ENCODE peak calls at places on chromosome 1, in eight cellular contexts. Y is left ventricle myocardium inferior, R is fibroblast of mammary gland, A is left lung, H is uterus, T is foreskin fibroblast, X is HFF-Myc, F is esophagus squamous epithelium. J is an unnamed sample.

GRCh38 chr1:223840254-223840653 is 5.5 kb downstream of the TP53BP2 start:
- DNase-seq in Y (no peak), R (no peak), A (no peak), H (no peak), T (no peak), X (no peak), F (no peak), J (no peak)

GRCh38 chr1:93331412-93331811 is 14.3 kb upstream of the DR1 start:
- DNase-seq in Y (no peak), R (no peak), A (no peak), H (no peak), T (peak; percentile 64), X (no peak), F (no peak), J (no peak)

GRCh38 chr1:165397945-165398344 is 41.4 kb upstream of the LMX1A start:
- DNase-seq in Y (no peak), R (peak; percentile 84), A (no peak), H (no peak), T (peak; percentile 91), X (peak; percentile 71), F (no peak), J (no peak)

GRCh38 chr1:223700942-223701637 is 11.2 kb upstream of the CAPN2 start:
- DNase-seq in Y (no peak), R (peak; percentile 96), A (peak; percentile 64), H (peak; percentile 63), T (peak; percentile 98), X (peak; percentile 86), F (no peak), J (peak; percentile 97)

GRCh38 chr1:61083799-61084385 is 1.5 kb downstream of the NFIA start:
- DNase-seq in Y (no peak), R (no peak), A (no peak), H (no peak), T (no peak), X (no peak), F (no peak), J (no peak)

GRCh38 chr1:95309031-95309459 is 75.0 kb downstream of the RWDD3 start:
- DNase-seq in Y (no peak), R (peak; percentile 50), A (no peak), H (no peak), T (peak; percentile 72), X (no peak), F (no peak), J (no peak)

GRCh38 chr1:53111073-53111556 is 31.3 kb downstream of the SLC1A7 start:
- DNase-seq in Y (no peak), R (peak; percentile 17), A (peak; percentile 56), H (no peak), T (no peak), X (no peak), F (no peak), J (no peak)

GRCh38 chr1:158163000-158163947 is 17.4 kb upstream of the CD1D start:
- DNase-seq in Y (no peak), R (no peak), A (no peak), H (no peak), T (no peak), X (no peak), F (no peak), J (no peak)

GRCh38 chr1:181430015-181430657 is 53.2 kb upstream of the CACNA1E start:
- DNase-seq in Y (no peak), R (no peak), A (no peak), H (no peak), T (no peak), X (no peak), F (no peak), J (no peak)

GRCh38 chr1:21919520-21919919 is 17.6 kb downstream of the HSPG2 start:
- DNase-seq in Y (no peak), R (peak; percentile 81), A (no peak), H (no peak), T (peak; percentile 89), X (no peak), F (no peak), J (no peak)

GRCh38 chr1:1237874-1238701 is 6.1 kb downstream of the B3GALT6 start:
- DNase-seq in Y (no peak), R (no peak), A (no peak), H (no peak), T (no peak), X (no peak), F (no peak), J (no peak)
- H3K4me3 ChIP-seq in Y (no peak overlapping the region), R (no peak overlapping the region), A (no peak overlapping the region), H (no peak overlapping the region), T (no peak overlapping the region), X (no peak overlapping the region), F (no peak overlapping the region), J (no peak overlapping the region)

GRCh38 chr1:18807334-18808063 is 52.0 kb downstream of the TAS1R2 start:
- DNase-seq in Y (no peak), R (no peak), A (no peak), H (no peak), T (no peak), X (no peak), F (no peak), J (no peak)

GRCh38 chr1:18805116-18805515 is 54.3 kb downstream of the TAS1R2 start:
- DNase-seq in Y (no peak), R (no peak), A (no peak), H (no peak), T (no peak), X (no peak), F (no peak), J (no peak)

GRCh38 chr1:18803859-18804258 is 55.6 kb downstream of the TAS1R2 start:
- DNase-seq in Y (no peak), R (no peak), A (no peak), H (no peak), T (no peak), X (no peak), F (no peak), J (no peak)

GRCh38 chr1:18808561-18808960 is 50.9 kb downstream of the TAS1R2 start:
- DNase-seq in Y (no peak), R (no peak), A (no peak), H (no peak), T (no peak), X (no peak), F (no peak), J (no peak)

DNA sequence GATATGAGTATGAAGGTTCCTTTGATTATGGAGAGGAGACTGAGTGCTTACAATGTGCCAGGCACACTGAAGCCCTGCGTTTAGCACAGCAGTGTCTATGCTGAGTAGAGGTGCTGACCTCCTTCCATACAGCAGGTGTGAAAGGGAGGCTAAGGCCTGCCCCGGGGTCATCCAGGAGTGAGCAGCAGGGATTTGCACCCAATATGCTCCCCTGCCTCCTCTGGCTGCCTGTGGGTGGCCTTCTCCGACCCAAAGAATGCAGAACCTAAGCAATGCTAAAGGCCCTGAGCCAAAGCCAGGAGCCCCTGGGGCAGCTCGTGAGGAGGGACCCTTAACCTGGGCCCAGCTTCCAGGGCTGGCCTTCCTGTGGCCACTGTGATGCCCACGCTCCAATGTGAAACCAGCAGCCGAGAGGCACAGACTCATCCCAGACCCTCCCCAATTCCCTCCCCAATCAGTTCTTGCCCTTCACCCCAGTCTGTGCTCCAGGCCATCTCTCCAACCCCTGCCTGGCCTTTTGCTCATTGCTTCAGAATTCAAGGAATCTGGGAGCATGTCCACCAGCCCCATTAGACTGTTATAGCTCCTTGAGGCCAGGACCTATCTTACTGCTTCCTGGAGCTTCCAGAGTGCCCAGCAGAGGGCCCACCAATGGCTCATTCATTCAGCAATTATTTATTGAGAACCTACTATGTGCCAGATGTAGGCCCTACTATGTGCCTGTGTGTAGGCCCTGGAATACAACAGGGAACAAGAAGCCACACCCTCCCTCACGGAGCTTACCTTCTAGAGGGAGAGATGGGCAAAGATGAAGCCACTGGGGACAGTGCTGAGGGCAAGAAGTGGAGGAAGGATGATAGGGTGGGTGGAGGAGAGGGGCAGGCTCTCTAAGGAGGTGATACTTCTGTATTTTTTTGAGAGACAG is 53.3 kb downstream of the TAS1R2 start:
- DNase-seq in Y (no peak), R (no peak), A (no peak), H (no peak), T (peak; percentile 21), X (no peak), F (no peak), J (no peak)
- TF ChIP-seq CTCF in Y (no peak), R (no peak), A (no peak), H (no peak), T (no peak), X (no peak), F (no peak), J (no peak)

GRCh38 chr1:30879940-30880339 is 28.6 kb downstream of the SDC3 start:
- DNase-seq in Y (no peak), R (no peak), A (no peak), H (no peak), T (no peak), X (no peak), F (no peak), J (no peak)

GRCh38 chr1:30878559-30878958 is 30.0 kb downstream of the SDC3 start:
- DNase-seq in Y (no peak), R (no peak), A (no peak), H (no peak), T (no peak), X (no peak), F (no peak), J (no peak)

GRCh38 chr1:30880631-30881155 is 27.9 kb downstream of the SDC3 start:
- DNase-seq in Y (no peak), R (no peak), A (no peak), H (no peak), T (no peak), X (no peak), F (no peak), J (no peak)

GRCh38 chr1:30878016-30878415 is 30.5 kb downstream of the SDC3 start:
- DNase-seq in Y (no peak), R (no peak), A (no peak), H (no peak), T (no peak), X (no peak), F (no peak), J (no peak)

GRCh38 chr1:30879126-30879786 is 29.3 kb downstream of the SDC3 start:
- DNase-seq in Y (no peak), R (no peak), A (no peak), H (no peak), T (peak; percentile 64), X (no peak), F (no peak), J (no peak)
- H3K4me3 ChIP-seq in Y (no peak overlapping the region), R (no peak overlapping the region), A (no peak overlapping the region), H (no peak overlapping the region), T (no peak overlapping the region), X (no peak overlapping the region), F (no peak overlapping the region), J (no peak overlapping the region)

DNA sequence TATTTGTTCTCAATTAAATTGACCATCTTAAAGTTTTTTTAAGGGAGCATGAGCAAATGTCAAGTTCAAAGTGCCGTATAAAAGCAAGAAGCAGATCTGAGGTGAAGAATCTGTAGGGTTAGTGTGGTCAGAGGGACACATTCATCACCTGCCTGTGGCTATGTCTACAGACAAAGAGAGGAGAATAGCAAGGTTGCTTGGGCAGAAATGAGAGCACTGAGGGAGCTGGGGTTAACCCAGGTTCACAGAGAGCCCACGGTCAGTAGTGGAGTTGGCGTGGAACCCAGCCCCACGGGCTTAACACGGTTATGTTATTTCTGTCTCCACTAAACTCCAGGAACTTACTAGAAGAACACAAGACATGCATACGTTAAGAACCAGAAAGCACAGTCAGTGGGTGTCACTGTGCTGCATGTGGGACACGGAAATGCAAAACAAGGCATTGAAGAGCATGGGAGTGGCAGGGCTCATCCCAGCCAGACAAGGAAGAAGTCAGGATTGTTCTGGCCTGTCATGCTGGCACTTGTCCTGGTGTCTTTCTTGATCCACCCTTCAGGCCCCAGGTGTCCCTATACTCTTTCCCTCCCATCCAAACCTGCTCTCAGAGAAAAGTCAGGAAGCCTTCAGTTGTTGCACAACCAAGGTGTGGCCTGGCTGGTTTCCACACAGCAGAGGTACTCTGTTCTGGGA is 95.5 kb upstream of the IVNS1ABP start:
- DNase-seq in Y (no peak), R (no peak), A (no peak), H (no peak), T (no peak), X (no peak), F (no peak), J (no peak)
- TF ChIP-seq CTCF in Y (no peak), R (no peak), A (no peak), H (no peak), T (no peak), X (no peak), F (no peak), J (no peak)

J was measured in AG04449.